ENCODE peak calls at places on chromosomes 11 and 22, in five cellular contexts. One of them, this sample, is unnamed.

GRCh38 chr11:64036081-64037026 is 623 bp downstream of the FLRT1 start:
- DNase-seq in heart left ventricle: no peak
- DNase-seq in uterus: peak
- DNase-seq in dorsolateral prefrontal cortex: peak
- DNase-seq in NCI-H524: peak
- DNase-seq in this sample: no peak

GRCh38 chr11:57069942-57070341 is 81.2 kb downstream of the OR5AK2 start:
- DNase-seq in dorsolateral prefrontal cortex: no peak
- DNase-seq in uterus: no peak
- DNase-seq in heart left ventricle: no peak
- DNase-seq in NCI-H524: no peak
- DNase-seq in this sample: no peak

GRCh38 chr11:38169286-38169685 is 1571.2 kb upstream of the RAG2 start:
- DNase-seq in dorsolateral prefrontal cortex: no peak
- DNase-seq in heart left ventricle: no peak
- DNase-seq in uterus: no peak
- DNase-seq in NCI-H524: no peak
- DNase-seq in this sample: no peak

GRCh38 chr11:47950396-47950795 is 30.0 kb upstream of the PTPRJ start:
- DNase-seq in heart left ventricle: no peak
- DNase-seq in dorsolateral prefrontal cortex: no peak
- DNase-seq in NCI-H524: no peak
- DNase-seq in uterus: no peak
- DNase-seq in this sample: no peak

GRCh38 chr11:7851391-7851790 is 54.6 kb upstream of the OR5P2 start:
- DNase-seq in NCI-H524: no peak
- DNase-seq in dorsolateral prefrontal cortex: no peak
- DNase-seq in heart left ventricle: no peak
- DNase-seq in uterus: no peak
- DNase-seq in this sample: no peak

GRCh38 chr22:42461511-42461910 is 29.3 kb upstream of the NFAM1 start:
- DNase-seq in NCI-H524: no peak
- DNase-seq in uterus: no peak
- DNase-seq in dorsolateral prefrontal cortex: no peak
- DNase-seq in heart left ventricle: no peak
- DNase-seq in this sample: no peak

GRCh38 chr22:32858121-32858703 is 56.7 kb downstream of the TIMP3 start:
- DNase-seq in dorsolateral prefrontal cortex: no peak
- DNase-seq in uterus: no peak
- DNase-seq in NCI-H524: peak
- DNase-seq in heart left ventricle: no peak
- DNase-seq in this sample: peak

GRCh38 chr11:42778193-42778592 is 533.6 kb upstream of the API5 start:
- DNase-seq in dorsolateral prefrontal cortex: no peak
- DNase-seq in uterus: no peak
- DNase-seq in heart left ventricle: no peak
- DNase-seq in NCI-H524: peak
- DNase-seq in this sample: no peak

GRCh38 chr11:40286137-40286536 is 1173.3 kb downstream of the LRRC4C start:
- DNase-seq in uterus: no peak
- DNase-seq in NCI-H524: no peak
- DNase-seq in dorsolateral prefrontal cortex: no peak
- DNase-seq in heart left ventricle: no peak
- DNase-seq in this sample: no peak

GRCh38 chr11:5280582-5281102 is 10.9 kb upstream of the HBE1 start:
- DNase-seq in dorsolateral prefrontal cortex: no peak
- DNase-seq in uterus: peak
- DNase-seq in heart left ventricle: no peak
- DNase-seq in NCI-H524: peak
- DNase-seq in this sample: no peak

GRCh38 chr11:26867286-26867685 is 126.6 kb upstream of the FIBIN start:
- DNase-seq in heart left ventricle: no peak
- DNase-seq in NCI-H524: no peak
- DNase-seq in dorsolateral prefrontal cortex: no peak
- DNase-seq in uterus: no peak
- DNase-seq in this sample: no peak

GRCh38 chr11:2159536-2160413 is 1.2 kb downstream of the INS start:
- DNase-seq in uterus: no peak
- DNase-seq in dorsolateral prefrontal cortex: no peak
- DNase-seq in heart left ventricle: no peak
- DNase-seq in NCI-H524: no peak
- DNase-seq in this sample: no peak

GRCh38 chr11:118610220-118610772 is 2.9 kb downstream of the PHLDB1 start:
- DNase-seq in dorsolateral prefrontal cortex: no peak
- DNase-seq in NCI-H524: no peak
- DNase-seq in uterus: no peak
- DNase-seq in heart left ventricle: no peak
- DNase-seq in this sample: no peak

GRCh38 chr11:13169709-13170108 is 107.9 kb upstream of the BMAL1 start:
- DNase-seq in uterus: no peak
- DNase-seq in heart left ventricle: no peak
- DNase-seq in dorsolateral prefrontal cortex: no peak
- DNase-seq in NCI-H524: no peak
- DNase-seq in this sample: no peak

GRCh38 chr11:27672836-27673464 is 27.3 kb downstream of the BDNF start:
- DNase-seq in uterus: no peak
- DNase-seq in heart left ventricle: no peak
- DNase-seq in NCI-H524: no peak
- DNase-seq in dorsolateral prefrontal cortex: no peak
- DNase-seq in this sample: no peak

GRCh38 chr11:119377961-119378667 is 3.4 kb downstream of the USP2 start:
- DNase-seq in heart left ventricle: no peak
- DNase-seq in uterus: no peak
- DNase-seq in dorsolateral prefrontal cortex: no peak
- DNase-seq in NCI-H524: no peak
- DNase-seq in this sample: no peak

GRCh38 chr11:44505591-44506054 is 59.8 kb upstream of the CD82 start:
- DNase-seq in heart left ventricle: no peak
- DNase-seq in NCI-H524: no peak
- DNase-seq in uterus: no peak
- DNase-seq in dorsolateral prefrontal cortex: no peak
- DNase-seq in this sample: no peak

GRCh38 chr11:1225386-1226225 is 2.7 kb downstream of the MUC5B start:
- DNase-seq in NCI-H524: no peak
- DNase-seq in heart left ventricle: peak
- DNase-seq in dorsolateral prefrontal cortex: no peak
- DNase-seq in uterus: no peak
- DNase-seq in this sample: no peak

GRCh38 chr22:23697031-23697970 is 6.5 kb downstream of the RGL4 start:
- DNase-seq in uterus: no peak
- DNase-seq in NCI-H524: no peak
- DNase-seq in dorsolateral prefrontal cortex: no peak
- DNase-seq in heart left ventricle: no peak
- DNase-seq in this sample: no peak

GRCh38 chr11:46307369-46307768 is 29.9 kb downstream of the CREB3L1 start:
- DNase-seq in dorsolateral prefrontal cortex: no peak
- DNase-seq in NCI-H524: no peak
- DNase-seq in uterus: no peak
- DNase-seq in heart left ventricle: no peak
- DNase-seq in this sample: no peak

GRCh38 chr11:86869531-86869930 is 69.2 kb downstream of the PRSS23 start:
- DNase-seq in NCI-H524: no peak
- DNase-seq in uterus: no peak
- DNase-seq in heart left ventricle: no peak
- DNase-seq in dorsolateral prefrontal cortex: no peak
- DNase-seq in this sample: no peak

GRCh38 chr11:26778000-26778757 is 56.3 kb upstream of the SLC5A12 start:
- DNase-seq in heart left ventricle: no peak
- DNase-seq in NCI-H524: no peak
- DNase-seq in dorsolateral prefrontal cortex: no peak
- DNase-seq in uterus: peak
- DNase-seq in this sample: no peak

GRCh38 chr11:94678901-94679300 is 89.3 kb upstream of the AMOTL1 start:
- DNase-seq in NCI-H524: no peak
- DNase-seq in dorsolateral prefrontal cortex: no peak
- DNase-seq in heart left ventricle: no peak
- DNase-seq in uterus: no peak
- DNase-seq in this sample: no peak

GRCh38 chr11:132336781-132337535 is 966.5 kb downstream of the NTM start:
- DNase-seq in NCI-H524: no peak
- DNase-seq in uterus: no peak
- DNase-seq in dorsolateral prefrontal cortex: no peak
- DNase-seq in heart left ventricle: no peak
- DNase-seq in this sample: no peak

GRCh38 chr11:120324932-120325810 is at the start of gene TLCD5:
- DNase-seq in heart left ventricle: peak
- DNase-seq in NCI-H524: peak
- DNase-seq in dorsolateral prefrontal cortex: peak
- DNase-seq in uterus: peak
- DNase-seq in this sample: peak

GRCh38 chr11:117482881-117483280 is 155.2 kb downstream of the CEP164 start:
- DNase-seq in uterus: no peak
- DNase-seq in dorsolateral prefrontal cortex: no peak
- DNase-seq in NCI-H524: no peak
- DNase-seq in heart left ventricle: no peak
- DNase-seq in this sample: no peak

GRCh38 chr22:39176067-39176621 is 23.7 kb upstream of the CBX7 start:
- DNase-seq in NCI-H524: no peak
- DNase-seq in heart left ventricle: peak
- DNase-seq in uterus: peak
- DNase-seq in dorsolateral prefrontal cortex: no peak
- DNase-seq in this sample: no peak

GRCh38 chr11:71917646-71918045 is 10.7 kb downstream of the XNDC1N start:
- DNase-seq in dorsolateral prefrontal cortex: no peak
- DNase-seq in uterus: no peak
- DNase-seq in heart left ventricle: no peak
- DNase-seq in NCI-H524: no peak
- DNase-seq in this sample: no peak

GRCh38 chr11:210122-210802 is 2.8 kb downstream of the RIC8A start:
- DNase-seq in dorsolateral prefrontal cortex: peak
- DNase-seq in heart left ventricle: no peak
- DNase-seq in uterus: peak
- DNase-seq in NCI-H524: no peak
- DNase-seq in this sample: no peak

GRCh38 chr11:119108151-119108856 is 1.2 kb downstream of the C2CD2L start:
- DNase-seq in heart left ventricle: no peak
- DNase-seq in NCI-H524: peak
- DNase-seq in dorsolateral prefrontal cortex: no peak
- DNase-seq in uterus: no peak
- DNase-seq in this sample: no peak

GRCh38 chr11:67266424-67267187 is at the start of gene GRK2:
- DNase-seq in dorsolateral prefrontal cortex: no peak
- DNase-seq in NCI-H524: peak
- DNase-seq in uterus: peak
- DNase-seq in heart left ventricle: peak
- DNase-seq in this sample: peak

GRCh38 chr11:65452806-65453490 is 30.4 kb downstream of the NEAT1 start:
- DNase-seq in NCI-H524: no peak
- DNase-seq in uterus: peak
- DNase-seq in heart left ventricle: no peak
- DNase-seq in dorsolateral prefrontal cortex: no peak
- DNase-seq in this sample: no peak